ENCODE peak calls at places on chromosomes 16 and 17, in four cellular contexts. X is activated CD8-positive, alpha-beta memory T cell treated with anti-CD3 and anti-CD28 coated beads for 48 hours; Y is AG09309; M is NCI-H774. D is an unnamed sample.
A peak's percentile ranks its signal among the peaks of the same experiment; 100 is the strongest.

GRCh38 chr17:77470800-77471733 is 330.3 kb downstream of the SEC14L1 start:
- DNase-seq in X (no peak), Y (no peak), M (no peak), D (peak; percentile 37)

GRCh38 chr16:85327731-85328664 is 215.7 kb upstream of the CIBAR2 start:
- DNase-seq in X (no peak), Y (no peak), M (peak; percentile 12), D (no peak)

GRCh38 chr16:2953706-2954105 is 10.4 kb upstream of the KREMEN2 start:
- DNase-seq in X (no peak), Y (no peak), M (no peak), D (no peak)

GRCh38 chr16:473046-474043 is 47.9 kb downstream of the RAB11FIP3 start:
- DNase-seq in X (no peak), Y (no peak), M (no peak), D (no peak)

GRCh38 chr17:27413792-27414191 is 42.5 kb upstream of the KSR1 start:
- DNase-seq in X (no peak), Y (no peak), M (no peak), D (no peak)

GRCh38 chr17:61806081-61806828 is 57.1 kb downstream of the BRIP1 start:
- DNase-seq in X (no peak), Y (no peak), M (peak; percentile 69), D (no peak)

GRCh38 chr17:2954898-2955445 is 108.4 kb downstream of the OR1D5 start:
- DNase-seq in X (no peak), Y (peak; percentile 54), M (peak; percentile 0), D (peak; percentile 95)

GRCh38 chr17:80760501-80760900 is 215.9 kb downstream of the RPTOR start:
- DNase-seq in X (no peak), Y (no peak), M (peak; percentile 99), D (no peak)

GRCh38 chr16:75025766-75026165 is 26.9 kb downstream of the ZNRF1 start:
- DNase-seq in X (no peak), Y (no peak), M (no peak), D (peak; percentile 42)

GRCh38 chr17:32504166-32504990 is 17.6 kb downstream of the CDK5R1 start:
- DNase-seq in X (no peak), Y (no peak), M (no peak), D (peak; percentile 31)

GRCh38 chr16:86835981-86836380 is 257.6 kb downstream of the FOXL1 start:
- DNase-seq in X (no peak), Y (no peak), M (no peak), D (no peak)

GRCh38 chr17:71633391-71633849 is 487.4 kb upstream of the SOX9 start:
- DNase-seq in X (no peak), Y (peak; percentile 83), M (no peak), D (peak; percentile 89)

GRCh38 chr17:82317394-82318168 is at the start of gene CD7:
- DNase-seq in X (no peak), Y (no peak), M (no peak), D (no peak)

GRCh38 chr17:16989230-16989952 is 17.5 kb upstream of the TNFRSF13B start:
- DNase-seq in X (no peak), Y (no peak), M (no peak), D (no peak)

GRCh38 chr17:49515196-49515770 is 20.2 kb downstream of the NGFR start:
- DNase-seq in X (no peak), Y (peak; percentile 88), M (no peak), D (peak; percentile 94)